ENCODE peak calls at places on chromosomes 1 and 21, in eight cellular contexts. G, S, F, A, O, Z, Y and R are unnamed samples.

GRCh38 chr1:8661185-8662110 is 156.0 kb downstream of the RERE start:
- DNase-seq in G (peak), S (no peak), F (no peak), A (peak), O (no peak), Z (no peak), Y (peak), R (peak)

GRCh38 chr1:59730759-59731478 is 83.8 kb upstream of the HOOK1 start:
- DNase-seq in G (peak), S (no peak), F (peak), A (peak), O (no peak), Z (peak), Y (peak), R (no peak)

GRCh38 chr1:19344372-19344810 is 32.3 kb downstream of the SLC66A1 start:
- DNase-seq in G (peak), S (peak), F (peak), A (peak), O (peak), Z (peak), Y (no peak), R (peak)

GRCh38 chr21:26844258-26845065 is 747 bp downstream of the ADAMTS1 start:
- DNase-seq in G (peak), S (peak), F (peak), A (peak), O (peak), Z (no peak), Y (no peak), R (no peak)

GRCh38 chr1:2633936-2634491 is 1.2 kb upstream of the MMEL1 start:
- DNase-seq in G (no peak), S (no peak), F (no peak), A (no peak), O (peak), Z (no peak), Y (no peak), R (no peak)

GRCh38 chr1:205667909-205668643 is 12.2 kb downstream of the SLC45A3 start:
- DNase-seq in G (no peak), S (no peak), F (peak), A (no peak), O (peak), Z (no peak), Y (no peak), R (peak)

GRCh38 chr1:76659171-76659940 is 207.9 kb upstream of the ST6GALNAC5 start:
- DNase-seq in G (no peak), S (no peak), F (no peak), A (no peak), O (no peak), Z (no peak), Y (peak), R (no peak)

GRCh38 chr1:206551985-206552325 is 44.6 kb downstream of the RASSF5 start:
- DNase-seq in G (no peak), S (no peak), F (no peak), A (no peak), O (no peak), Z (no peak), Y (no peak), R (no peak)

GRCh38 chr1:110967256-110967655 is 3.5 kb upstream of the LRIF1 start:
- DNase-seq in G (no peak), S (no peak), F (no peak), A (no peak), O (no peak), Z (no peak), Y (no peak), R (no peak)

GRCh38 chr1:16095447-16095846 is 22.0 kb upstream of the FAM131C start:
- DNase-seq in G (no peak), S (no peak), F (no peak), A (no peak), O (no peak), Z (no peak), Y (no peak), R (no peak)

GRCh38 chr1:217896490-217896889 is 265.3 kb downstream of the SPATA17 start:
- DNase-seq in G (no peak), S (no peak), F (no peak), A (no peak), O (no peak), Z (no peak), Y (no peak), R (no peak)

GRCh38 chr21:21458124-21458631 is 460.0 kb downstream of the NCAM2 start:
- DNase-seq in G (no peak), S (no peak), F (no peak), A (no peak), O (no peak), Z (no peak), Y (no peak), R (no peak)

GRCh38 chr1:203324103-203325003 is 19.0 kb downstream of the BTG2 start:
- DNase-seq in G (no peak), S (no peak), F (peak), A (peak), O (no peak), Z (no peak), Y (no peak), R (no peak)

GRCh38 chr21:38965910-38966504 is 160.3 kb downstream of the ETS2 start:
- DNase-seq in G (peak), S (peak), F (peak), A (no peak), O (peak), Z (peak), Y (no peak), R (no peak)

GRCh38 chr1:24849653-24850295 is 80.3 kb downstream of the RUNX3 start:
- DNase-seq in G (peak), S (peak), F (peak), A (peak), O (no peak), Z (peak), Y (no peak), R (no peak)

GRCh38 chr1:217889401-217889800 is 258.3 kb downstream of the SPATA17 start:
- DNase-seq in G (peak), S (peak), F (no peak), A (no peak), O (no peak), Z (no peak), Y (no peak), R (no peak)

GRCh38 chr1:39204441-39205081 is at the start of gene MACF1:
- DNase-seq in G (peak), S (no peak), F (peak), A (peak), O (no peak), Z (peak), Y (no peak), R (no peak)

GRCh38 chr1:53182111-53182593 is 14.5 kb upstream of the CPT2 start:
- DNase-seq in G (peak), S (peak), F (peak), A (peak), O (peak), Z (peak), Y (peak), R (peak)

GRCh38 chr1:6185151-6185550 is 5.0 kb upstream of the CHD5 start:
- DNase-seq in G (no peak), S (no peak), F (no peak), A (no peak), O (no peak), Z (no peak), Y (no peak), R (no peak)

GRCh38 chr1:10160173-10160572 is 50.2 kb upstream of the KIF1B start:
- DNase-seq in G (no peak), S (no peak), F (no peak), A (no peak), O (no peak), Z (no peak), Y (no peak), R (no peak)

GRCh38 chr1:180494370-180494769 is 8.0 kb downstream of the ACBD6 start:
- DNase-seq in G (no peak), S (no peak), F (no peak), A (no peak), O (no peak), Z (no peak), Y (no peak), R (no peak)

GRCh38 chr1:212386029-212386428 is 28.7 kb downstream of the PACC1 start:
- DNase-seq in G (no peak), S (peak), F (no peak), A (no peak), O (no peak), Z (no peak), Y (no peak), R (no peak)

GRCh38 chr1:230277201-230277771 is 148.8 kb downstream of the PGBD5 start:
- DNase-seq in G (no peak), S (peak), F (no peak), A (peak), O (no peak), Z (peak), Y (no peak), R (no peak)
- TF ChIP-seq CTCF in G (no peak), S (peak), F (no peak), A (no peak), O (no peak), Z (no peak), Y (no peak), R (no peak)

GRCh38 chr1:215526147-215526845 is 40.8 kb upstream of the KCTD3 start:
- DNase-seq in G (peak), S (no peak), F (no peak), A (no peak), O (no peak), Z (no peak), Y (no peak), R (peak)
- TF ChIP-seq CTCF in G (peak), S (peak), F (peak), A (peak), O (peak), Z (peak), Y (peak), R (peak)

GRCh38 chr1:150484861-150485260 is 2.4 kb upstream of the TARS2 start:
- DNase-seq in G (no peak), S (no peak), F (no peak), A (no peak), O (no peak), Z (no peak), Y (no peak), R (no peak)

GRCh38 chr1:150487763-150488115 is 520 bp downstream of the TARS2 start:
- DNase-seq in G (no peak), S (no peak), F (no peak), A (peak), O (no peak), Z (no peak), Y (no peak), R (no peak)

GRCh38 chr1:150484431-150484830 is 2.8 kb upstream of the TARS2 start:
- DNase-seq in G (no peak), S (no peak), F (no peak), A (peak), O (no peak), Z (no peak), Y (peak), R (no peak)

DNA sequence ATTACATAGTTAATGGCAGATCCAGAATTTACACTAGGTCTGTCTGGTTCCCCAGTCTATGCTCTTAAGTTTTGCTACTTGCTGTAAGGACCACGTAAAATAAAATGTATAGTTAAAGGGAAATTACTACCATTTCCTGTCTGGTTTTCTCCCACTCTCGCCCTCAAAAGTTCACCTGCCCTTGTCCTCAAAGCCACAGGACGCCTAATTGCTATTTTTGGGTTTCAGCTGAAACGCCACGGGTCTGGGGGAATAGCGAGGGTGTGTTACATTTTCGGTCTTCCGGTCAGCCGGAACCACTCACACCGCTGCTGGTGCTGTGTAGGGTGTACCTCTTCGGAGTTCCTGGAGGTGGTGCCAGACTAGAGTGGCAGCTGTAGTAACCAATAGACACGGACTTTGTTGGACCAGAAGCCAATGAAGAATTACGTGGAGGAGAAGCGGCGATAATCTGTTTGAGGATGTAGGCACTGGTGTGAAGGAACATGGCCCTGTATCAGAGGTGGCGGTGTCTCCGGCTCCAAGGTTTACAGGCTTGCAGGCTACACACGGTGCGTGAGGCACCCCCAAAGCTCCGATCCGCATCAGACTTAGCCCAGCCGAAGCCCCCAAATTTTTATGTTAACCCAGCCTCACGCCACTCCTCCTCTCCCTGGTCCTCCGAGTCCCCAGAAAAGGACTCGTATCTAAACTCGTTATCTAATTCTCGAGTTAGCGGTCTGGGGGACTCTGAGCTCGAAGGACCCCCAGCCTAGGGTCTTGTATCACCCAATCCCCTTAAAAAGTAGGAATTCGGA is at the start of gene TARS2:
- DNase-seq in G (peak), S (peak), F (peak), A (peak), O (peak), Z (peak), Y (peak), R (peak)
- TF ChIP-seq CTCF in G (no peak), S (no peak), F (peak), A (peak), O (no peak), Z (peak), Y (peak), R (no peak)

GRCh38 chr1:108692724-108693655 is 880 bp downstream of the PRPF38B start:
- DNase-seq in G (peak), S (peak), F (peak), A (peak), O (peak), Z (peak), Y (peak), R (peak)
- TF ChIP-seq CTCF in G (peak), S (no peak), F (no peak), A (no peak), O (no peak), Z (no peak), Y (peak), R (no peak)

DNA sequence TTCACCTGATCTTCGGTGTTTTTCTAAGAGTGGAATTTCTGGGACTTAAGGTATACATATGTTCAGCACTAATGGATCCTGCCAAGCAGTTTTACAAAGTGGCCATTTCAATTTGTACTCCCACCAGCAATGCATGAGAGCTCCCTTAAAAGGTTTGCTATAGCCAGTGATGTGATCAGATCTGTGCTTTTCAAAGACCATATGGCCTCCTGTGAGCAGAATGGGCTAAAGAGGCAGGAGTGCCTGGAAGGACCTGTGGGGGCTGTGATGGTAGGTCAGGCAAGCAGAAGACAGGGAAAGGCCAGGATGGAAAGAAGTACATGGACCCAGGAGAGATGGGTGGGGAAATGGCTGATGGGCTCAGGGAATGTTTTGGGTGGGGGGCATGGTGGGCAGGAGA is 252.7 kb downstream of the DISC1 start:
- DNase-seq in G (no peak), S (no peak), F (no peak), A (no peak), O (no peak), Z (no peak), Y (no peak), R (no peak)
- TF ChIP-seq CTCF in G (no peak), S (no peak), F (no peak), A (no peak), O (no peak), Z (no peak), Y (no peak), R (no peak)

DNA sequence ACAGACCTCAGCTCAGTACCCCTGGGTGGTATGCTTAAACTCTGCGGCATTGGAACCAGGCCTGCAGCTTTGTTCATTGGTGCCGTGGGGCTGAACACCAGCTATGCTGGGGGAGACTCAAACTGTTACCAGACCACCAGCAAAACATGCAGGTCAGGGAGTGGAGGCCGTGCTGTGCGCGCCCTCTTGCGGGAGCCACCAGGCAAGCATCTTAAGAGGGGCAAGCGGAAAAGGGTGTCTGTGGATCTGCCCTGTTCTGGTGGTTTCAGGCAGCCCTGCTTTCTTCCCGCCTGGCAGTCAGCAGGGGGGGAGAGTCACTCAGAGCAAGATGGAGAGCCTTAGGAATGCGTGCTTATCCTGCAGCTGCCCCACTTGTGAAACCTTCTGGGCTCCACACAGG is 276.9 kb upstream of the ZRANB2 start:
- DNase-seq in G (no peak), S (peak), F (no peak), A (no peak), O (no peak), Z (no peak), Y (no peak), R (no peak)
- TF ChIP-seq CTCF in G (no peak), S (peak), F (no peak), A (no peak), O (no peak), Z (no peak), Y (no peak), R (no peak)

GRCh38 chr1:232508161-232508661 is 121.7 kb downstream of the SIPA1L2 start:
- DNase-seq in G (no peak), S (no peak), F (no peak), A (no peak), O (no peak), Z (no peak), Y (no peak), R (no peak)
- TF ChIP-seq CTCF in G (no peak), S (no peak), F (no peak), A (no peak), O (no peak), Z (no peak), Y (peak), R (no peak)

GRCh38 chr1:93448292-93448982 is 519 bp downstream of the FNBP1L start:
- DNase-seq in G (peak), S (peak), F (peak), A (peak), O (peak), Z (peak), Y (no peak), R (peak)

GRCh38 chr1:93447481-93448291 is at the start of gene FNBP1L:
- DNase-seq in G (peak), S (peak), F (peak), A (peak), O (peak), Z (peak), Y (no peak), R (peak)

GRCh38 chr1:93446837-93447451 is 974 bp upstream of the FNBP1L start:
- DNase-seq in G (peak), S (no peak), F (peak), A (peak), O (peak), Z (peak), Y (no peak), R (peak)

GRCh38 chr1:93450331-93450730 is 2.4 kb downstream of the FNBP1L start:
- DNase-seq in G (no peak), S (no peak), F (no peak), A (no peak), O (no peak), Z (no peak), Y (no peak), R (peak)

GRCh38 chr1:93448983-93449805 is 1.3 kb downstream of the FNBP1L start:
- DNase-seq in G (peak), S (peak), F (peak), A (no peak), O (peak), Z (peak), Y (no peak), R (peak)
- TF ChIP-seq CTCF in G (peak), S (no peak), F (no peak), A (no peak), O (no peak), Z (no peak), Y (peak), R (no peak)

GRCh38 chr1:46555081-46555432 is 3.6 kb upstream of the KNCN start:
- DNase-seq in G (no peak), S (no peak), F (no peak), A (no peak), O (peak), Z (no peak), Y (no peak), R (no peak)

GRCh38 chr1:46555826-46556619 is 4.6 kb upstream of the KNCN start:
- DNase-seq in G (no peak), S (no peak), F (no peak), A (no peak), O (peak), Z (no peak), Y (no peak), R (no peak)

GRCh38 chr1:46557403-46557802 is 6.0 kb upstream of the KNCN start:
- DNase-seq in G (no peak), S (no peak), F (no peak), A (no peak), O (no peak), Z (peak), Y (no peak), R (no peak)

GRCh38 chr1:46558141-46558963 is 6.9 kb upstream of the KNCN start:
- DNase-seq in G (no peak), S (no peak), F (no peak), A (no peak), O (peak), Z (no peak), Y (no peak), R (no peak)

DNA sequence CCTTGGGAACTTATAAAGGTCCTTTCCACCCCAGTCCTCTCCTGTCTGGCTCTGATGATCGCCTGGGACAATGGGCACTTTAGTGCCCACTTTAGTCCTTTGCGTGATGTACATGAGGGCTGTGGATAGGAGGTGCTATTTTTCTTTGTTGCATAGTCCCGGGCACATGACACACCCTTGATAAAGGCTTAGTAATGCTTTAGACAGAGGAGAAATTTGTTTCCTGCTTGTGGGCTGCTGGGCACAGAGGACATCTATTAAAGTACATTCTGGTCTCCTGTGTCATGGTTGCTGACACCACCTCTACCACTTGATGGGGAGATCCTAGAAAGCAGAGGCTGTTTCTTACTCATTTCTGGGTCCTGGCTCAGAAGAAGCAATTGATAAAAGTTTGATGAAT is 5.4 kb upstream of the KNCN start:
- DNase-seq in G (no peak), S (no peak), F (no peak), A (no peak), O (no peak), Z (no peak), Y (peak), R (no peak)
- TF ChIP-seq CTCF in G (no peak), S (no peak), F (no peak), A (no peak), O (no peak), Z (no peak), Y (no peak), R (no peak)